ENCODE peak calls at places on chromosomes 13 and 19, in nine cellular contexts. B is heart left ventricle, G is AG04449, K is AG04450, L is neural crest cell, X is AG09309, H is mammary epithelial cell, U is bronchial epithelial cell, N is foreskin fibroblast. Y is an unnamed sample.

GRCh38 chr13:92804346-92804745 is 422.3 kb upstream of the GPC6 start:
- DNase-seq in B (no peak), G (no peak), K (no peak), L (no peak), X (peak; percentile 4), H (peak; percentile 63), U (peak; percentile 35), N (peak; percentile 49), Y (no peak)

GRCh38 chr13:44710576-44710975 is 134.4 kb upstream of the TSC22D1 start:
- DNase-seq in B (no peak), G (peak; percentile 78), K (peak; percentile 83), L (no peak), X (peak; percentile 72), H (peak; percentile 91), U (peak; percentile 97), N (peak; percentile 92), Y (no peak)

GRCh38 chr19:2827840-2828489 is 8.3 kb downstream of the ZNF554 start:
- DNase-seq in B (no peak), G (no peak), K (no peak), L (no peak), X (no peak), H (no peak), U (no peak), N (no peak), Y (no peak)

GRCh38 chr13:21359855-21360254 is 99.2 kb downstream of the ZDHHC20 start:
- DNase-seq in B (no peak), G (no peak), K (no peak), L (no peak), X (no peak), H (no peak), U (no peak), N (no peak), Y (no peak)

GRCh38 chr13:44218501-44219240 is 155.0 kb upstream of the SERP2 start:
- DNase-seq in B (peak; percentile 78), G (no peak), K (no peak), L (no peak), X (no peak), H (no peak), U (peak; percentile 94), N (no peak), Y (no peak)

GRCh38 chr19:31831421-31831820 is 482.2 kb upstream of the TSHZ3 start:
- DNase-seq in B (no peak), G (no peak), K (no peak), L (no peak), X (no peak), H (no peak), U (no peak), N (no peak), Y (no peak)

GRCh38 chr13:47499358-47500150 is 501.5 kb downstream of the SUCLA2 start:
- DNase-seq in B (no peak), G (peak; percentile 53), K (peak; percentile 63), L (no peak), X (peak; percentile 71), H (peak; percentile 81), U (peak; percentile 79), N (peak; percentile 86), Y (no peak)

GRCh38 chr13:50617134-50617721 is 226.3 kb downstream of the DLEU7 start:
- DNase-seq in B (no peak), G (peak; percentile 57), K (no peak), L (no peak), X (peak; percentile 96), H (peak; percentile 90), U (peak; percentile 39), N (peak; percentile 91), Y (no peak)

GRCh38 chr19:12982648-12983047 is 12.6 kb upstream of the NFIX start:
- DNase-seq in B (no peak), G (no peak), K (no peak), L (no peak), X (no peak), H (no peak), U (no peak), N (no peak), Y (no peak)

GRCh38 chr13:77543711-77544110 is 8.2 kb downstream of the SCEL start:
- DNase-seq in B (no peak), G (no peak), K (no peak), L (no peak), X (no peak), H (no peak), U (peak; percentile 33), N (no peak), Y (no peak)

GRCh38 chr13:25371608-25372274 is at the start of gene ATP8A2:
- DNase-seq in B (no peak), G (no peak), K (no peak), L (peak; percentile 23), X (no peak), H (no peak), U (no peak), N (no peak), Y (peak; percentile 23)

GRCh38 chr13:39655569-39656324 is at the start of gene COG6:
- DNase-seq in B (peak; percentile 94), G (no peak), K (peak; percentile 68), L (peak; percentile 94), X (peak; percentile 29), H (peak; percentile 77), U (peak; percentile 79), N (peak; percentile 77), Y (peak; percentile 98)
- TF ChIP-seq CTCF in B (no peak), G (peak; percentile 29), K (no peak), L (peak; percentile 28), X (no peak), H (peak; percentile 18), U (peak; percentile 30), N (no peak), Y (no peak)

DNA sequence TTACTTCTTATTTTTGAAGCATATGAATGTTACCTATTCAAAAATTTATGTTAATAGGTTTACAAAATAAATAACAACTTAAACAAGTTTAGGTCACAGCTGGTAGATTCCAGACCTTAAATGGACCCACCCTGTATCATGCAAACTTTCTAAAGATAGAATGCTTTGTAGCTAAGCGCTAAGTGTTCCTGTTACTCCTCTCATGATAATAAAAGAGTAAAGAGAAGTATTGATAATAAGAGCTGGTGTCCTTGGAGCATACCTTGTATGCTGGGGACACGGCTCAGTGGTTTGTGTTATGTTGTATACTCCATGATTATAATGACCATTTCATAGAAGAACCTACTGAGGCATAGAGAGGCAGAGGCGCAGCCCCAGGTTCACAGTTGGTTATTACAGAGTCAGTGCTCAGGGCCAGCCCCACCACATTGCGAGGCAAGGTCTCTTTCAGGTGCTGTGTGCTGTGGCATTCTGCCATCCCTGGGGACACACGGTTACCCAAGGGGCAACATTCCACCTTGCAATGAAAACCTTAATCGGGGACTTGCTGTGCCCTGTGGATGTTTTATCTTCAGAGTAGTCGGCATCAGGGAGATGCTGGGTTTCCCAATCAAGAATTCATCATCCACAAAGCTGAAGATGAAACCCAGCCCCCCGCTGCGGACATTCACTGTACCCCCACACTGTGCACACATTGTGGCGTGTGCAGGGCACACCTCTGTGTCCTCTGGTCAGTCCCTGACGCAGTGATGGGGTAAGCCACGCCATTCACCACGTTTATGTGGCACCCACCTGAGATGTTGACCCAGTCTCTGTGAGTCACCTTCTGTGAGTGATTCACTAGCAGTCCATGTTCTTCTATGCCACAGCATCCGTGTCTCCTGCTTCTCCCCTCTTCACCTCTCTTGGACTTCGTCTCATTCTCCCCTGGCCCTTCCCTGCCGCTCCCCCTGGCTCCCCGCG is 186.7 kb downstream of the COL4A1 start:
- DNase-seq in B (peak; percentile 26), G (no peak), K (no peak), L (no peak), X (no peak), H (peak; percentile 75), U (peak; percentile 84), N (no peak), Y (no peak)
- TF ChIP-seq CTCF in B (no peak), G (no peak), K (no peak), L (no peak), X (no peak), H (no peak), U (no peak), N (no peak), Y (no peak)

GRCh38 chr13:41231025-41231677 is 32.2 kb downstream of the MTRF1 start:
- DNase-seq in B (no peak), G (no peak), K (no peak), L (no peak), X (no peak), H (no peak), U (no peak), N (no peak), Y (no peak)
- TF ChIP-seq CTCF in B (no peak), G (no peak), K (no peak), L (no peak), X (no peak), H (no peak), U (no peak), N (no peak), Y (no peak)

GRCh38 chr19:29479941-29480340 is 45.9 kb upstream of the VSTM2B start:
- DNase-seq in B (no peak), G (no peak), K (no peak), L (no peak), X (no peak), H (no peak), U (no peak), N (no peak), Y (no peak)

GRCh38 chr19:29477831-29478577 is 47.8 kb upstream of the VSTM2B start:
- DNase-seq in B (no peak), G (no peak), K (no peak), L (no peak), X (no peak), H (no peak), U (no peak), N (no peak), Y (no peak)

GRCh38 chr19:29476528-29476927 is 49.3 kb upstream of the VSTM2B start:
- DNase-seq in B (no peak), G (no peak), K (no peak), L (no peak), X (no peak), H (no peak), U (no peak), N (no peak), Y (no peak)

GRCh38 chr19:29480507-29480906 is 45.3 kb upstream of the VSTM2B start:
- DNase-seq in B (no peak), G (no peak), K (no peak), L (no peak), X (no peak), H (no peak), U (no peak), N (no peak), Y (no peak)

GRCh38 chr19:29478578-29479565 is 46.9 kb upstream of the VSTM2B start:
- DNase-seq in B (no peak), G (no peak), K (no peak), L (peak; percentile 52), X (no peak), H (no peak), U (no peak), N (no peak), Y (peak; percentile 71)
- TF ChIP-seq CTCF in B (no peak), G (peak; percentile 10), K (no peak), L (peak; percentile 69), X (peak; percentile 48), H (no peak), U (no peak), N (peak; percentile 7), Y (peak; percentile 54)

Y was measured in endothelial cell.